ENCODE peak calls at places on chromosomes 1 and 21, in seven cellular contexts. One of them, this sample, is unnamed.

GRCh38 chr1:114219247-114219872 is 65.7 kb upstream of the SYT6 start:
- DNase-seq in thoracic aorta: no peak
- DNase-seq in putamen: no peak
- DNase-seq in lower leg skin: peak; percentile 25
- DNase-seq in Ammon's horn: peak; percentile 35
- DNase-seq in GM13977: no peak
- DNase-seq in Daoy: peak; percentile 30
- DNase-seq in this sample: peak; percentile 42

GRCh38 chr1:230827081-230827681 is 41.1 kb downstream of the C1orf198 start:
- DNase-seq in thoracic aorta: no peak
- DNase-seq in putamen: peak; percentile 84
- DNase-seq in lower leg skin: no peak
- DNase-seq in Ammon's horn: peak; percentile 88
- DNase-seq in GM13977: no peak
- DNase-seq in Daoy: no peak
- DNase-seq in this sample: peak; percentile 89

GRCh38 chr1:31196685-31197084 is 43.0 kb downstream of the NKAIN1 start:
- DNase-seq in thoracic aorta: no peak
- DNase-seq in putamen: no peak
- DNase-seq in lower leg skin: no peak
- DNase-seq in Ammon's horn: no peak
- DNase-seq in GM13977: no peak
- DNase-seq in Daoy: peak; percentile 70
- DNase-seq in this sample: no peak

GRCh38 chr21:33940846-33941245 is 25.2 kb upstream of the ATP5PO start:
- DNase-seq in thoracic aorta: no peak
- DNase-seq in putamen: no peak
- DNase-seq in lower leg skin: no peak
- DNase-seq in Ammon's horn: no peak
- DNase-seq in GM13977: no peak
- DNase-seq in Daoy: peak; percentile 49
- DNase-seq in this sample: no peak

GRCh38 chr1:23436520-23437354 is 12.2 kb upstream of the TCEA3 start:
- DNase-seq in thoracic aorta: no peak
- DNase-seq in putamen: no peak
- DNase-seq in lower leg skin: no peak
- DNase-seq in Ammon's horn: no peak
- DNase-seq in GM13977: no peak
- DNase-seq in Daoy: no peak
- DNase-seq in this sample: no peak

GRCh38 chr21:32140212-32141008 is 138.4 kb downstream of the MIS18A start:
- DNase-seq in thoracic aorta: no peak
- DNase-seq in putamen: no peak
- DNase-seq in lower leg skin: no peak
- DNase-seq in Ammon's horn: no peak
- DNase-seq in GM13977: no peak
- DNase-seq in Daoy: no peak
- DNase-seq in this sample: no peak

GRCh38 chr1:204503122-204503912 is 8.7 kb upstream of the PIK3C2B start:
- DNase-seq in thoracic aorta: no peak
- DNase-seq in putamen: peak; percentile 85
- DNase-seq in lower leg skin: no peak
- DNase-seq in Ammon's horn: peak; percentile 81
- DNase-seq in GM13977: no peak
- DNase-seq in Daoy: peak; percentile 54
- DNase-seq in this sample: peak; percentile 93

GRCh38 chr21:34343347-34344057 is 20.3 kb upstream of the KCNE2 start:
- DNase-seq in thoracic aorta: no peak
- DNase-seq in putamen: no peak
- DNase-seq in lower leg skin: peak; percentile 39
- DNase-seq in Ammon's horn: no peak
- DNase-seq in GM13977: no peak
- DNase-seq in Daoy: no peak
- DNase-seq in this sample: no peak

GRCh38 chr1:167529829-167530474 is 11.6 kb upstream of the CD247 start:
- DNase-seq in thoracic aorta: no peak
- DNase-seq in putamen: no peak
- DNase-seq in lower leg skin: no peak
- DNase-seq in Ammon's horn: peak; percentile 69
- DNase-seq in GM13977: no peak
- DNase-seq in Daoy: no peak
- DNase-seq in this sample: no peak

GRCh38 chr1:108819878-108820277 is 37.0 kb downstream of the AKNAD1 start:
- DNase-seq in thoracic aorta: no peak
- DNase-seq in putamen: no peak
- DNase-seq in lower leg skin: no peak
- DNase-seq in Ammon's horn: no peak
- DNase-seq in GM13977: no peak
- DNase-seq in Daoy: no peak
- DNase-seq in this sample: no peak

GRCh38 chr1:155175281-155175926 is 1.8 kb downstream of the TRIM46 start:
- DNase-seq in thoracic aorta: no peak
- DNase-seq in putamen: no peak
- DNase-seq in lower leg skin: peak; percentile 79
- DNase-seq in Ammon's horn: peak; percentile 12
- DNase-seq in GM13977: peak; percentile 21
- DNase-seq in Daoy: no peak
- DNase-seq in this sample: peak; percentile 48

This sample was measured in pons.